ENCODE peak calls at places on chromosomes 1 and 21, in five cellular contexts. Q, K, P, G and T are unnamed samples. For H3K4me1, the result is how much of the 10 kb centered on the place peaks cover.

GRCh38 chr1:226656601-226657277 is 82.3 kb downstream of the ITPKB start:
- DNase-seq in Q (peak), K (no peak), P (no peak), G (no peak), T (no peak)

GRCh38 chr1:151156515-151156819 is at the start of gene TNFAIP8L2:
- DNase-seq in Q (no peak), K (peak), P (peak), G (peak), T (no peak)

GRCh38 chr1:182309631-182310351 is 81.8 kb downstream of the GLUL start:
- DNase-seq in Q (peak), K (no peak), P (no peak), G (peak), T (no peak)

GRCh38 chr1:10338047-10338446 is 60.8 kb upstream of the PGD start:
- DNase-seq in Q (peak), K (no peak), P (peak), G (peak), T (no peak)

GRCh38 chr1:85203573-85204169 is 2.9 kb upstream of the SYDE2 start:
- DNase-seq in Q (no peak), K (no peak), P (no peak), G (no peak), T (no peak)

GRCh38 chr1:116066868-116067563 is 44.2 kb upstream of the MAB21L3 start:
- DNase-seq in Q (peak), K (no peak), P (no peak), G (no peak), T (no peak)

GRCh38 chr21:39316062-39316461 is 2.6 kb upstream of the BRWD1 start:
- DNase-seq in Q (no peak), K (no peak), P (no peak), G (no peak), T (no peak)

GRCh38 chr1:64235133-64235532 is 31.7 kb downstream of the UBE2U start:
- DNase-seq in Q (peak), K (no peak), P (no peak), G (no peak), T (no peak)

GRCh38 chr1:83901547-83902155 is 97.3 kb downstream of the TTLL7 start:
- DNase-seq in Q (peak), K (no peak), P (no peak), G (no peak), T (no peak)

GRCh38 chr1:2981388-2981787 is 39.9 kb upstream of the ACTRT2 start:
- DNase-seq in Q (no peak), K (no peak), P (no peak), G (no peak), T (no peak)

GRCh38 chr1:51168946-51169345 is 66.9 kb downstream of the C1orf185 start:
- DNase-seq in Q (no peak), K (no peak), P (no peak), G (no peak), T (no peak)

GRCh38 chr1:98460136-98460535 is 201.4 kb upstream of the SNX7 start:
- DNase-seq in Q (no peak), K (no peak), P (no peak), G (no peak), T (no peak)

GRCh38 chr1:81876901-81877750 is 76.4 kb downstream of the ADGRL2 start:
- DNase-seq in Q (peak), K (no peak), P (no peak), G (no peak), T (no peak)

GRCh38 chr1:38728176-38728908 is 131.2 kb downstream of the RRAGC start:
- DNase-seq in Q (peak), K (no peak), P (peak), G (no peak), T (peak)

GRCh38 chr1:200448034-200448762 is 38.4 kb upstream of the ZNF281 start:
- DNase-seq in Q (no peak), K (no peak), P (no peak), G (no peak), T (no peak)

GRCh38 chr1:200454425-200454824 is 44.6 kb upstream of the ZNF281 start:
- DNase-seq in Q (no peak), K (no peak), P (no peak), G (no peak), T (no peak)

GRCh38 chr1:200457810-200458209 is 48.0 kb upstream of the ZNF281 start:
- DNase-seq in Q (no peak), K (no peak), P (no peak), G (no peak), T (no peak)

GRCh38 chr1:200453544-200453905 is 43.7 kb upstream of the ZNF281 start:
- DNase-seq in Q (peak), K (no peak), P (no peak), G (no peak), T (no peak)

GRCh38 chr1:200452850-200453543 is 43.2 kb upstream of the ZNF281 start:
- DNase-seq in Q (no peak), K (no peak), P (no peak), G (no peak), T (no peak)
- H3K4me1 ChIP-seq in Q (under half), K (under half), P (under half), G (under half), T (under half)

GRCh38 chr1:21335088-21335678 is 44.9 kb upstream of the ECE1 start:
- DNase-seq in Q (no peak), K (peak), P (no peak), G (no peak), T (no peak)
- TF ChIP-seq CTCF in Q (no peak), K (no peak), P (no peak), G (no peak), T (no peak)

DNA sequence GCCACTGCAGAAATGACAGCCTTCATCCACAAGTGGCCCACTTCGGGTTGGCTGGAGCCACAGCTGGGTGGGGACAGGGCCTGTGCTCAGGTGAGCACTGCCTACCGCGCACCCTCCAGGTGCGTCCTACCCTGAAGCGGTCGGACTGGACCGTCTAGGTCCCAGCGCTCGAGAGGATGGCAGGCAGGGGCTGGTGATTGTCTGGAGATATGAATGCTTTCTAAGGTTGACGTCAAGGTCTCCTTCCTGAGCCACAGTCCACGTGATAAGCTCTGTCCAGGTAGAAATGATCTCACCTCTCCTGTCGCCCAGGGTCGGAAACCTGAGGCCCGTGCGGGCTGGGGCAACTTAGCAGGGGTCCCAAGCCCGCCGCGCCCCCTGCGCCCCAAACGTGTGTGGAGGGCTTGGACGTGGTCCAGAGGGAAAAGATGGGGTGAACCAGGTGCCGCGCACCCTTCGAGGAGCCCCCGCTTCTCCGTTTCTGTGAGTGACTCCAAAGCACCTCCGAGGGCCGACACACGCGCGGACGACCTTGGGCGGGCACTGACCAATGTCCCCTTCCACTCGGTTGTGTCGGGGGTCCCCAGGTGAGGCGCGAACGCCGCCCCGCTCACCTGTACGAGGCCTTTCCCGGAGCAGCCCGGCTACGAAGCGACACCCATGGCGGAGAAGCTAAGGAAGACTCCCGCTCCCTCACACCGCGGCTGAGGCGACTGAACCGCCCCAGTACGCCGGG is 853 bp upstream of the DOP1B start:
- DNase-seq in Q (no peak), K (no peak), P (peak), G (no peak), T (no peak)
- H3K27ac ChIP-seq in Q (no peak), K (peak), P (peak), G (no peak), T (peak)

GRCh38 chr1:56097713-56098112 is 481.6 kb downstream of the PLPP3 start:
- DNase-seq in Q (no peak), K (no peak), P (no peak), G (no peak), T (no peak)

GRCh38 chr1:56095924-56096655 is 483.3 kb downstream of the PLPP3 start:
- DNase-seq in Q (peak), K (no peak), P (no peak), G (no peak), T (no peak)

GRCh38 chr1:56094168-56094567 is 485.2 kb downstream of the PLPP3 start:
- DNase-seq in Q (peak), K (no peak), P (no peak), G (no peak), T (no peak)

GRCh38 chr1:56098956-56099355 is 480.4 kb downstream of the PLPP3 start:
- DNase-seq in Q (no peak), K (no peak), P (no peak), G (no peak), T (no peak)

GRCh38 chr1:56099766-56100165 is 479.6 kb downstream of the PLPP3 start:
- DNase-seq in Q (no peak), K (no peak), P (no peak), G (no peak), T (no peak)
- H3K4me1 ChIP-seq in Q (under half), K (under half), P (under half), G (under half), T (under half)

DNA sequence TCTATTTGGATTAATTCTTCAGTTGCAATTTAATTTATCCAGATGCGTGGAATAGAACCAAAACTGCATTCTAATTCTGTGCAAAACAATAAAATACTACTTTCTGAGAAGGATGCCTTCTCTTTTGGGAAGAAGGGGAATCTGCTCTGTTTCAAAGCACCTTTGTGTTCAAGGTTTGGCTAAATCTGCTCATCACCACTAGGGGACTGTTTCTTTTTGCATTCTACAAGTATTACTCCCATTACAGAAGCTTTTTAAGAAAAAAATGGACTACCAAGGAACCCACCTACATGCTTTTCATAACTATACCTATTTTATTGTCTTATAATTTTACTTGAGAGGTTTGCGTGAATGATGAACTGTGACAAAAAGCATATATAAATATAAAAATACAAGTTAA is 18.2 kb downstream of the MRPS6 start:
- DNase-seq in Q (peak), K (no peak), P (no peak), G (peak), T (no peak)
- TF ChIP-seq CTCF in Q (peak), K (peak), P (peak), G (peak), T (peak)

DNA sequence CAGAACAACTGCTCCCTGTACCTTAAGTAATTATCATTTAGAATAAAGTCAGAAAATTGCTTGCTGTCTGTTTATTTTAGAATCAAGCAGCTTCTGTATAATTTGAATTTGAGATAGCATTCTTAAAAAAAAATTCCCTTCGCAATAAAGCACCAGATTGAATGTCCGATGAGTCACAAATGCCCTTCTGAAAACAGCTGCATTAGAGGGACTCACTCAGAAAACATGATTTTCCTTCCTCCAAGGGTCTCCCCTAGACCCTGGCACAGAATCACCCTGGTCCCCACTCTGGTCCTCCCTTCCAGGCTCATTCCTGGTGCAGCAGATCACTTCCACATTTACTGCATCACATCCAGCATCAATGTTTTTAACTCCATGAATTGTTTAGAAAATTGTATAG is 471.1 kb upstream of the VAMP3 start:
- DNase-seq in Q (peak), K (no peak), P (no peak), G (no peak), T (no peak)
- H3K27ac ChIP-seq in Q (no peak), K (no peak), P (no peak), G (no peak), T (peak)

GRCh38 chr1:7229696-7230095 is 444.4 kb downstream of the CAMTA1 start:
- DNase-seq in Q (no peak), K (no peak), P (no peak), G (no peak), T (no peak)

GRCh38 chr1:7228252-7228961 is 443.2 kb downstream of the CAMTA1 start:
- DNase-seq in Q (no peak), K (no peak), P (no peak), G (no peak), T (no peak)

GRCh38 chr1:7227654-7228053 is 442.4 kb downstream of the CAMTA1 start:
- DNase-seq in Q (no peak), K (no peak), P (no peak), G (no peak), T (no peak)

GRCh38 chr1:7230121-7230895 is 445.1 kb downstream of the CAMTA1 start:
- DNase-seq in Q (no peak), K (no peak), P (no peak), G (no peak), T (no peak)

DNA sequence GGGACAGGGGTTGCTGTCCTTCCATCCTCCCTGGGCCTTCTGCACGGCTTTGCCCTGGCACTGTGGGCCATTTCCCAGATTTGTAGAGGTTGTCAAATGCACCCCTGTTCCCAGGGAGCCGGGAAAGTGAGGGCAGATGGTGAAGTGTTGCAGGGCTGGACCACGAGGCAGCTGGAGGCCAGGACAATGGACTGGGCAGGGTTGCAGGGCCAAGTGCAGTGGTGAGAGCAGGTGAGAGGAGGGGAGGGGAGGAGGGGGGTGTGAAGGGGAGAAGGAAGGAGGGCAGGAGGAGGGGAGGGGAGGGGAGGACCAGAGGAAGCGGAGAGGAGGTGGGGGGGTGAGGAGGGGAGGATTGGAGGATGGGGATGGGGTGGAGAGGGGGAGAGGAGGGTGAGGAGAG is 443.9 kb downstream of the CAMTA1 start:
- DNase-seq in Q (no peak), K (no peak), P (no peak), G (no peak), T (no peak)
- H3K4me1 ChIP-seq in Q (under half), K (under half), P (under half), G (under half), T (under half)

GRCh38 chr1:18073066-18073642 is 34.4 kb upstream of the IGSF21 start:
- DNase-seq in Q (no peak), K (no peak), P (no peak), G (no peak), T (no peak)
- TF ChIP-seq CTCF in Q (no peak), K (no peak), P (no peak), G (no peak), T (no peak)

GRCh38 chr1:65449214-65449823 is 28.9 kb downstream of the LEPR start:
- DNase-seq in Q (no peak), K (peak), P (no peak), G (no peak), T (no peak)
- H3K27ac ChIP-seq in Q (no peak), K (no peak), P (no peak), G (no peak), T (no peak)